ENCODE peak calls at places on chromosome 21, in seven cellular contexts. One of them, this sample, is unnamed.

GRCh38 chr21:17742940-17743592 is 76.1 kb downstream of the C21orf91 start:
- DNase-seq in B cell: no peak
- DNase-seq in left ventricle myocardium inferior: no peak
- DNase-seq in uterus: no peak
- DNase-seq in esophagus squamous epithelium: no peak
- DNase-seq in lung: no peak
- DNase-seq in type B pancreatic cell: no peak
- DNase-seq in this sample: no peak

GRCh38 chr21:37075214-37075770 is 2.2 kb downstream of the TTC3 start:
- DNase-seq in B cell: no peak
- DNase-seq in left ventricle myocardium inferior: no peak
- DNase-seq in uterus: no peak
- DNase-seq in esophagus squamous epithelium: no peak
- DNase-seq in lung: no peak
- DNase-seq in type B pancreatic cell: no peak
- DNase-seq in this sample: no peak

GRCh38 chr21:33949516-33950424 is 34.2 kb upstream of the ATP5PO start:
- DNase-seq in B cell: no peak
- DNase-seq in left ventricle myocardium inferior: no peak
- DNase-seq in uterus: no peak
- DNase-seq in esophagus squamous epithelium: no peak
- DNase-seq in lung: no peak
- DNase-seq in type B pancreatic cell: no peak
- DNase-seq in this sample: peak; percentile 80

GRCh38 chr21:26570203-26570602 is 2.9 kb downstream of the CYYR1 start:
- DNase-seq in B cell: no peak
- DNase-seq in left ventricle myocardium inferior: no peak
- DNase-seq in uterus: no peak
- DNase-seq in esophagus squamous epithelium: no peak
- DNase-seq in lung: no peak
- DNase-seq in type B pancreatic cell: no peak
- DNase-seq in this sample: no peak

GRCh38 chr21:36602735-36603134 is 96.2 kb upstream of the SIM2 start:
- DNase-seq in B cell: no peak
- DNase-seq in left ventricle myocardium inferior: no peak
- DNase-seq in uterus: no peak
- DNase-seq in esophagus squamous epithelium: no peak
- DNase-seq in lung: no peak
- DNase-seq in type B pancreatic cell: no peak
- DNase-seq in this sample: no peak

GRCh38 chr21:26814374-26814773 is 30.8 kb downstream of the ADAMTS1 start:
- DNase-seq in B cell: no peak
- DNase-seq in left ventricle myocardium inferior: no peak
- DNase-seq in uterus: no peak
- DNase-seq in esophagus squamous epithelium: no peak
- DNase-seq in lung: no peak
- DNase-seq in type B pancreatic cell: no peak
- DNase-seq in this sample: no peak

GRCh38 chr21:21897275-21897883 is 899.2 kb downstream of the NCAM2 start:
- DNase-seq in B cell: no peak
- DNase-seq in left ventricle myocardium inferior: no peak
- DNase-seq in uterus: no peak
- DNase-seq in esophagus squamous epithelium: no peak
- DNase-seq in lung: no peak
- DNase-seq in type B pancreatic cell: no peak
- DNase-seq in this sample: no peak

GRCh38 chr21:26171310-26172100 is 935 bp upstream of the APP start:
- DNase-seq in B cell: peak; percentile 3
- DNase-seq in left ventricle myocardium inferior: no peak
- DNase-seq in uterus: no peak
- DNase-seq in esophagus squamous epithelium: no peak
- DNase-seq in lung: no peak
- DNase-seq in type B pancreatic cell: no peak
- DNase-seq in this sample: no peak

GRCh38 chr21:16409341-16409740 is 679.6 kb downstream of the USP25 start:
- DNase-seq in B cell: no peak
- DNase-seq in left ventricle myocardium inferior: no peak
- DNase-seq in uterus: no peak
- DNase-seq in esophagus squamous epithelium: no peak
- DNase-seq in lung: no peak
- DNase-seq in type B pancreatic cell: no peak
- DNase-seq in this sample: no peak

GRCh38 chr21:15894596-15894995 is 164.8 kb downstream of the USP25 start:
- DNase-seq in B cell: no peak
- DNase-seq in left ventricle myocardium inferior: no peak
- DNase-seq in uterus: no peak
- DNase-seq in esophagus squamous epithelium: no peak
- DNase-seq in lung: no peak
- DNase-seq in type B pancreatic cell: no peak
- DNase-seq in this sample: no peak

GRCh38 chr21:37467082-37467481 is 100.5 kb downstream of the DYRK1A start:
- DNase-seq in B cell: no peak
- DNase-seq in left ventricle myocardium inferior: no peak
- DNase-seq in uterus: no peak
- DNase-seq in esophagus squamous epithelium: no peak
- DNase-seq in lung: no peak
- DNase-seq in type B pancreatic cell: no peak
- DNase-seq in this sample: no peak

GRCh38 chr21:22250355-22250754 is 1252.1 kb downstream of the NCAM2 start:
- DNase-seq in B cell: no peak
- DNase-seq in left ventricle myocardium inferior: no peak
- DNase-seq in uterus: no peak
- DNase-seq in esophagus squamous epithelium: no peak
- DNase-seq in lung: no peak
- DNase-seq in type B pancreatic cell: no peak
- DNase-seq in this sample: no peak

GRCh38 chr21:32826317-32827167 is 55.0 kb upstream of the PAXBP1 start:
- DNase-seq in B cell: peak; percentile 56
- DNase-seq in left ventricle myocardium inferior: no peak
- DNase-seq in uterus: no peak
- DNase-seq in esophagus squamous epithelium: no peak
- DNase-seq in lung: no peak
- DNase-seq in type B pancreatic cell: no peak
- DNase-seq in this sample: peak; percentile 61

GRCh38 chr21:35437941-35438340 is 388.8 kb upstream of the RUNX1 start:
- DNase-seq in B cell: no peak
- DNase-seq in left ventricle myocardium inferior: no peak
- DNase-seq in uterus: no peak
- DNase-seq in esophagus squamous epithelium: no peak
- DNase-seq in lung: no peak
- DNase-seq in type B pancreatic cell: no peak
- DNase-seq in this sample: no peak

GRCh38 chr21:35438643-35439404 is 389.7 kb upstream of the RUNX1 start:
- DNase-seq in B cell: peak; percentile 76
- DNase-seq in left ventricle myocardium inferior: no peak
- DNase-seq in uterus: no peak
- DNase-seq in esophagus squamous epithelium: no peak
- DNase-seq in lung: no peak
- DNase-seq in type B pancreatic cell: no peak
- DNase-seq in this sample: peak; percentile 28

GRCh38 chr21:35441868-35442582 is 392.9 kb upstream of the RUNX1 start:
- DNase-seq in B cell: no peak
- DNase-seq in left ventricle myocardium inferior: no peak
- DNase-seq in uterus: no peak
- DNase-seq in esophagus squamous epithelium: no peak
- DNase-seq in lung: no peak
- DNase-seq in type B pancreatic cell: no peak
- DNase-seq in this sample: no peak

DNA sequence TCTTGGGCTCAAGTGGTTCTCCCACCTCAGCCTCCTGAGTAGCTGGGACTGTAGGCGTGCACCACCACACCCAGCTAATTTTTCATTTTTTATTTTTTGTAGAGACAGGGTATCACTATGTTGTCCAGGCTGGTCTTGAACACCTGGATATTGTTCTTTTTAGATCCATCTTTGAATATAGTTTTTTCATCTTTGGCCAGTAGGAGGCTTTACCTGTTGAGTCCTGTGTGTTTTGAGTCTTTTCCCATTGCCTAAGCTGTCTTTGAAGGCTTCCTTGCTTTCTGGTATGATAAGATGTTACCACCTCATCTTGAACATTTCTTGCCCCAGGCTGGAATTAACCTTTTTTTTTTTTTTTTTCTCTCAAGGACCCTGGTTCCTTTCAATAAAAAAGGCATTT is 387.8 kb upstream of the RUNX1 start:
- DNase-seq in B cell: no peak
- DNase-seq in left ventricle myocardium inferior: no peak
- DNase-seq in uterus: no peak
- DNase-seq in esophagus squamous epithelium: no peak
- DNase-seq in lung: no peak
- DNase-seq in type B pancreatic cell: no peak
- DNase-seq in this sample: no peak
- TF ChIP-seq CTCF in B cell: no peak
- TF ChIP-seq CTCF in left ventricle myocardium inferior: no peak
- TF ChIP-seq CTCF in uterus: no peak
- TF ChIP-seq CTCF in esophagus squamous epithelium: no peak
- TF ChIP-seq CTCF in lung: no peak
- TF ChIP-seq CTCF in type B pancreatic cell: peak; percentile 47
- TF ChIP-seq CTCF in this sample: peak; percentile 35

DNA sequence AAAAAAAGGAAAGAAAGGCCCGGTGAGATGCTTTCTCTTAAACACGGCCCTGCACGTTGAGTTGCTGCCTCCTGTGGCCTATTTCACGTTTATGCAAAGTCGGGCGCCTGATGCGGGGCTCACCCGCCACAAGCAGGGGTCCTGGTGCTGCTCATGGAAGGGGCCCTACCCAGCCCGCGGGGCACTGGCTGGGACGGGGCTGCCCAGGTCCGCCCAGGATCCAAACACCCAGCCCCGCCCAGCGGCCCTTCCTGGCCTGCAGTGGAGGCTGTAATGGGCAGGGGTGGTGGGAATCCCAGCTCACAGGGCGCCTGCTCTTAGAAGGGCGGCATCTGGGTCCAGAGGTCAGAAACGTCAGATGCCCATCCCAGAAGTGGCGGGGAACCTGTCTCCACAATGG is 1.6 kb downstream of the COL6A2 start:
- DNase-seq in B cell: no peak
- DNase-seq in left ventricle myocardium inferior: peak; percentile 41
- DNase-seq in uterus: peak; percentile 50
- DNase-seq in esophagus squamous epithelium: no peak
- DNase-seq in lung: peak; percentile 28
- DNase-seq in type B pancreatic cell: no peak
- DNase-seq in this sample: peak; percentile 30
- TF ChIP-seq CTCF in B cell: no peak
- TF ChIP-seq CTCF in left ventricle myocardium inferior: no peak
- TF ChIP-seq CTCF in uterus: peak; percentile 29
- TF ChIP-seq CTCF in esophagus squamous epithelium: no peak
- TF ChIP-seq CTCF in lung: no peak
- TF ChIP-seq CTCF in type B pancreatic cell: no peak
- TF ChIP-seq CTCF in this sample: no peak

DNA sequence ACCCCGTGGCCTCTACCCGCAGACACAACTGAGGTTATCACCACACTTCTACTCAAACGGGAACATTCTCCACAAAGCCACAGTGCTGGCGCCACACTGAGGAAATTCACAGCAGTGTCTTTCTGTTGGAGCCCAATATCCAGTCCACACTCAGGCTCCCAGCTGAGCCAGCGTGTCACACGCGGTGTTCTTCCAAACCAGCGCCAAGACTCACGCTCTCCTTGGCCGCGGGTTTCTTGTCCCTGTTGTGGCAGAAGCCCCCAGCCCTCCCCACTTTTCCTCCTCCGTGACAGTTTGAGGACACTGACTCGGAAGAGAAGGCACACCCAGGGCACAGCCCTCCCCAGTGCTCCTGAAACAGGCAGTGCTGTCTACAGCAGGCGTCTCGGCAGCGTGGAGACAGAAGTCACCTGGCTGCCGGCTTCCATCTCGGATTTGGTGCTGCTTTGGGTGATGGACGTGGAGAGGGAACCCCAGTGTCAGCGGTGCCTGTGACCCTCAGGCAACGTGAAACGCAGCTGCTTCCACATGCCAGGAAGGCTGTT is 35.4 kb upstream of the AGPAT3 start:
- DNase-seq in B cell: no peak
- DNase-seq in left ventricle myocardium inferior: no peak
- DNase-seq in uterus: no peak
- DNase-seq in esophagus squamous epithelium: no peak
- DNase-seq in lung: no peak
- DNase-seq in type B pancreatic cell: no peak
- DNase-seq in this sample: no peak
- TF ChIP-seq CTCF in B cell: no peak
- TF ChIP-seq CTCF in left ventricle myocardium inferior: no peak
- TF ChIP-seq CTCF in uterus: no peak
- TF ChIP-seq CTCF in esophagus squamous epithelium: no peak
- TF ChIP-seq CTCF in lung: peak; percentile 16
- TF ChIP-seq CTCF in type B pancreatic cell: no peak
- TF ChIP-seq CTCF in this sample: no peak

GRCh38 chr21:28635541-28635940 is 357.1 kb downstream of the LTN1 start:
- DNase-seq in B cell: no peak
- DNase-seq in left ventricle myocardium inferior: no peak
- DNase-seq in uterus: no peak
- DNase-seq in esophagus squamous epithelium: no peak
- DNase-seq in lung: no peak
- DNase-seq in type B pancreatic cell: no peak
- DNase-seq in this sample: no peak

GRCh38 chr21:28633803-28634572 is 358.7 kb downstream of the LTN1 start:
- DNase-seq in B cell: no peak
- DNase-seq in left ventricle myocardium inferior: peak; percentile 29
- DNase-seq in uterus: no peak
- DNase-seq in esophagus squamous epithelium: no peak
- DNase-seq in lung: no peak
- DNase-seq in type B pancreatic cell: no peak
- DNase-seq in this sample: no peak

GRCh38 chr21:28639742-28640141 is 352.9 kb downstream of the LTN1 start:
- DNase-seq in B cell: no peak
- DNase-seq in left ventricle myocardium inferior: no peak
- DNase-seq in uterus: no peak
- DNase-seq in esophagus squamous epithelium: no peak
- DNase-seq in lung: no peak
- DNase-seq in type B pancreatic cell: no peak
- DNase-seq in this sample: no peak

GRCh38 chr21:28640326-28640725 is 352.4 kb downstream of the LTN1 start:
- DNase-seq in B cell: no peak
- DNase-seq in left ventricle myocardium inferior: no peak
- DNase-seq in uterus: no peak
- DNase-seq in esophagus squamous epithelium: no peak
- DNase-seq in lung: no peak
- DNase-seq in type B pancreatic cell: no peak
- DNase-seq in this sample: no peak

GRCh38 chr21:28636988-28637691 is 355.5 kb downstream of the LTN1 start:
- DNase-seq in B cell: no peak
- DNase-seq in left ventricle myocardium inferior: no peak
- DNase-seq in uterus: no peak
- DNase-seq in esophagus squamous epithelium: no peak
- DNase-seq in lung: no peak
- DNase-seq in type B pancreatic cell: no peak
- DNase-seq in this sample: peak; percentile 69
- TF ChIP-seq CTCF in B cell: no peak
- TF ChIP-seq CTCF in left ventricle myocardium inferior: no peak
- TF ChIP-seq CTCF in uterus: no peak
- TF ChIP-seq CTCF in esophagus squamous epithelium: no peak
- TF ChIP-seq CTCF in lung: no peak
- TF ChIP-seq CTCF in type B pancreatic cell: no peak
- TF ChIP-seq CTCF in this sample: no peak

DNA sequence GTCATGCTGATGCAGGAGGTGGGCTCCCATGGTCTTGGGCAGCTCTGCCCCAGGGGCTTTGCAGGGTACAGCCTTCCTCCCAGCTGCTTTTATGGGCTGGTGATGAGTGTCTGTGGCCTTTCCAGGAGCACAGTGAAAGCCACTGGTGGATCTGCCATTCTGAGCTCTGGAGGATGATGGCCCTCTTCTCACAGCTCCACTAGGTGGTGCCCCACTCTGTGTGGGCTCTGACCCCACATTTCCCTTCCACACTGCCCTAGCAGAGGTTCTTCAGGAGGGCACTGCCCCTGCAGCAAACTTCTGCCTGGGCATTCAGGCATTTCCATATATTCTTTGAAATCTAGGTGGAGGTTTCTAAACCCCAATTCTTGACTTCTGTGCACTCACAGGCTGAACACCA is 1188.6 kb downstream of the MRPL39 start:
- DNase-seq in B cell: no peak
- DNase-seq in left ventricle myocardium inferior: no peak
- DNase-seq in uterus: no peak
- DNase-seq in esophagus squamous epithelium: no peak
- DNase-seq in lung: no peak
- DNase-seq in type B pancreatic cell: no peak
- DNase-seq in this sample: no peak
- TF ChIP-seq CTCF in B cell: no peak
- TF ChIP-seq CTCF in left ventricle myocardium inferior: no peak
- TF ChIP-seq CTCF in uterus: no peak
- TF ChIP-seq CTCF in esophagus squamous epithelium: no peak
- TF ChIP-seq CTCF in lung: no peak
- TF ChIP-seq CTCF in type B pancreatic cell: no peak
- TF ChIP-seq CTCF in this sample: no peak

This sample was measured in activated CD8-positive, alpha-beta T cell treated with anti-CD3 and anti-CD28 coated beads for 36 hours.